ENCODE peak calls at places on chromosome 17, in six cellular contexts. One of them, this sample, is unnamed.
A peak's percentile ranks its signal among the peaks of the same experiment; 100 is the strongest.

GRCh38 chr17:37541880-37542675 is 52.4 kb downstream of the DUSP14 start:
- DNase-seq in GM23248: peak; percentile 78
- DNase-seq in OCI-LY7: no peak
- DNase-seq in K562: no peak
- DNase-seq in transverse colon: no peak
- DNase-seq in psoas muscle: no peak
- DNase-seq in this sample: no peak

GRCh38 chr17:39787743-39788484 is 50.2 kb downstream of the GRB7 start:
- DNase-seq in GM23248: no peak
- DNase-seq in OCI-LY7: no peak
- DNase-seq in K562: no peak
- DNase-seq in transverse colon: no peak
- DNase-seq in psoas muscle: no peak
- DNase-seq in this sample: no peak

GRCh38 chr17:81867123-81867951 is 3.8 kb downstream of the ARHGDIA start:
- DNase-seq in GM23248: peak; percentile 70
- DNase-seq in OCI-LY7: peak; percentile 67
- DNase-seq in K562: no peak
- DNase-seq in transverse colon: peak; percentile 63
- DNase-seq in psoas muscle: no peak
- DNase-seq in this sample: no peak

GRCh38 chr17:2289878-2290478 is 13.6 kb downstream of the SMG6 start:
- DNase-seq in GM23248: peak; percentile 45
- DNase-seq in OCI-LY7: peak; percentile 29
- DNase-seq in K562: no peak
- DNase-seq in transverse colon: no peak
- DNase-seq in psoas muscle: no peak
- DNase-seq in this sample: no peak

GRCh38 chr17:7685533-7686220 is 1.6 kb downstream of the TP53 start:
- DNase-seq in GM23248: peak; percentile 98
- DNase-seq in OCI-LY7: peak; percentile 97
- DNase-seq in K562: peak; percentile 82
- DNase-seq in transverse colon: peak; percentile 96
- DNase-seq in psoas muscle: peak; percentile 97
- DNase-seq in this sample: peak; percentile 83

GRCh38 chr17:37770631-37771518 is 26.0 kb upstream of the HNF1B start:
- DNase-seq in GM23248: peak; percentile 75
- DNase-seq in OCI-LY7: peak; percentile 6
- DNase-seq in K562: peak; percentile 40
- DNase-seq in transverse colon: peak; percentile 83
- DNase-seq in psoas muscle: no peak
- DNase-seq in this sample: no peak

GRCh38 chr17:65552214-65552613 is 9.2 kb downstream of the AXIN2 start:
- DNase-seq in GM23248: peak; percentile 32
- DNase-seq in OCI-LY7: no peak
- DNase-seq in K562: no peak
- DNase-seq in transverse colon: peak; percentile 61
- DNase-seq in psoas muscle: peak; percentile 32
- DNase-seq in this sample: no peak

GRCh38 chr17:63029520-63029919 is 63.5 kb downstream of the TANC2 start:
- DNase-seq in GM23248: peak; percentile 78
- DNase-seq in OCI-LY7: no peak
- DNase-seq in K562: no peak
- DNase-seq in transverse colon: no peak
- DNase-seq in psoas muscle: no peak
- DNase-seq in this sample: no peak

GRCh38 chr17:4074831-4075495 is 67.9 kb downstream of the ZZEF1 start:
- DNase-seq in GM23248: peak; percentile 47
- DNase-seq in OCI-LY7: peak; percentile 62
- DNase-seq in K562: peak; percentile 34
- DNase-seq in transverse colon: no peak
- DNase-seq in psoas muscle: no peak
- DNase-seq in this sample: no peak

GRCh38 chr17:29579866-29580771 is 9.3 kb downstream of the GIT1 start:
- DNase-seq in GM23248: peak; percentile 87
- DNase-seq in OCI-LY7: peak; percentile 89
- DNase-seq in K562: peak; percentile 78
- DNase-seq in transverse colon: peak; percentile 88
- DNase-seq in psoas muscle: peak; percentile 95
- DNase-seq in this sample: peak; percentile 62

GRCh38 chr17:44999433-44999832 is 31.3 kb upstream of the C1QL1 start:
- DNase-seq in GM23248: no peak
- DNase-seq in OCI-LY7: no peak
- DNase-seq in K562: no peak
- DNase-seq in transverse colon: no peak
- DNase-seq in psoas muscle: no peak
- DNase-seq in this sample: no peak

DNA sequence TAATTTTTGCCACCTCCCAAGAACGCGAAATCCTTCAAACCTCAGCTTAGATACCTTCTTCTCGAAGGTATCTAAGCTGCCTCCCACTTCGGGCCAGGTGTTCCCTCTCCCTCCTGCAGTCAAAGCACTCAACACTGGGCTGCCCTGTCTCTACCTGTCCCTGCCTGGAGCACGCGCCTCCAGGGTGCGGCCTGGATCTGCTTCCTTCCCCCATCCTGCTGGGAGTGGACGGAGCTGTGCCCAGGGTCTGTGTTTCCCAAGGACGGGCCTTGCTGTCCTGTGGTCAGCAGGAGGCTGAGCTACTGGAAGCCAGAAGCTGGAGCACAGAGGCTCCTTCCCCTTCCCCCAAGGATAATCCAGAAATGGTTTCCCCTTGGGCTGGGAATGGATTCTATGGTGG is 16.7 kb downstream of the LLGL2 start:
- DNase-seq in GM23248: no peak
- DNase-seq in OCI-LY7: no peak
- DNase-seq in K562: no peak
- DNase-seq in transverse colon: peak; percentile 70
- DNase-seq in psoas muscle: no peak
- DNase-seq in this sample: no peak
- H3K4me1 ChIP-seq in GM23248: no peaks in the 10 kb centered on the region
- H3K4me1 ChIP-seq in OCI-LY7: no peaks in the 10 kb centered on the region
- H3K4me1 ChIP-seq in K562: peaks cover 6% of the 10 kb centered on the region
- H3K4me1 ChIP-seq in transverse colon: peaks cover 30% of the 10 kb centered on the region
- H3K4me1 ChIP-seq in psoas muscle: no peaks in the 10 kb centered on the region
- H3K4me1 ChIP-seq in this sample: no peaks in the 10 kb centered on the region

GRCh38 chr17:52673791-52674190 is 515.3 kb upstream of the CA10 start:
- DNase-seq in GM23248: no peak
- DNase-seq in OCI-LY7: no peak
- DNase-seq in K562: no peak
- DNase-seq in transverse colon: no peak
- DNase-seq in psoas muscle: no peak
- DNase-seq in this sample: no peak
- H3K9me3 ChIP-seq in GM23248: no peaks in the 10 kb centered on the region
- H3K9me3 ChIP-seq in OCI-LY7: no peaks in the 10 kb centered on the region
- H3K9me3 ChIP-seq in K562: no peaks in the 10 kb centered on the region
- H3K9me3 ChIP-seq in transverse colon: no peaks in the 10 kb centered on the region
- H3K9me3 ChIP-seq in psoas muscle: peaks cover under 1% of the 10 kb centered on the region
- H3K9me3 ChIP-seq in this sample: no peaks in the 10 kb centered on the region

GRCh38 chr17:47702391-47702995 is 8.5 kb downstream of the TBKBP1 start:
- DNase-seq in GM23248: no peak
- DNase-seq in OCI-LY7: no peak
- DNase-seq in K562: no peak
- DNase-seq in transverse colon: no peak
- DNase-seq in psoas muscle: no peak
- DNase-seq in this sample: no peak

GRCh38 chr17:47704116-47704515 is 10.2 kb downstream of the TBKBP1 start:
- DNase-seq in GM23248: no peak
- DNase-seq in OCI-LY7: peak; percentile 33
- DNase-seq in K562: no peak
- DNase-seq in transverse colon: peak; percentile 29
- DNase-seq in psoas muscle: no peak
- DNase-seq in this sample: no peak

GRCh38 chr17:47701603-47702002 is 7.6 kb downstream of the TBKBP1 start:
- DNase-seq in GM23248: no peak
- DNase-seq in OCI-LY7: no peak
- DNase-seq in K562: peak; percentile 65
- DNase-seq in transverse colon: no peak
- DNase-seq in psoas muscle: no peak
- DNase-seq in this sample: no peak

GRCh38 chr17:47703671-47704070 is 9.7 kb downstream of the TBKBP1 start:
- DNase-seq in GM23248: no peak
- DNase-seq in OCI-LY7: no peak
- DNase-seq in K562: no peak
- DNase-seq in transverse colon: no peak
- DNase-seq in psoas muscle: no peak
- DNase-seq in this sample: no peak

DNA sequence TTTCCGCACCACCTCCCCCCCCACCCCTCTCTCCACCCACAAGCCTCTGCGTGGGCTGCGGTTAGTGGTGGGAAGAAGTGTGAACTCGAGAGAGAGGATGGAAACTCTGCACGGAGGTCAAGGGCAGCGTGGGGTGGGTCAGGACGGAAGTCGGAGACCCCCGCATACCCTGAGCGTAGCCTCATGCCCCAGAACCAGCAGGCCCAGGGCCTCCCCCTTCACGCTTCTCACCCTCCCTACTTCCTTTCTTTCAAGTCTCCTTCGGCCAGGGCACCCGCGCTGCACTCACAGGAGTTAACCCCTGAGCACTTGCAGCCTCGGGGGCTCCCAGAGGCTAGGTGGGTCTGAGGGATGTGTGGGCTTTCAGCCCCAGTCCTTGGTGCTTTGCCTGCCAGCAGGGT is 9.2 kb downstream of the TBKBP1 start:
- DNase-seq in GM23248: no peak
- DNase-seq in OCI-LY7: peak; percentile 37
- DNase-seq in K562: no peak
- DNase-seq in transverse colon: peak; percentile 27
- DNase-seq in psoas muscle: no peak
- DNase-seq in this sample: no peak
- H3K4me3 ChIP-seq in GM23248: no peak overlapping the region
- H3K4me3 ChIP-seq in OCI-LY7: no peak overlapping the region
- H3K4me3 ChIP-seq in K562: no peak overlapping the region
- H3K4me3 ChIP-seq in transverse colon: no peak overlapping the region
- H3K4me3 ChIP-seq in psoas muscle: no peak overlapping the region
- H3K4me3 ChIP-seq in this sample: no peak overlapping the region

GRCh38 chr17:77148109-77148958 is 7.6 kb downstream of the SEC14L1 start:
- DNase-seq in GM23248: no peak
- DNase-seq in OCI-LY7: no peak
- DNase-seq in K562: no peak
- DNase-seq in transverse colon: no peak
- DNase-seq in psoas muscle: no peak
- DNase-seq in this sample: no peak

GRCh38 chr17:77147357-77147801 is 6.6 kb downstream of the SEC14L1 start:
- DNase-seq in GM23248: no peak
- DNase-seq in OCI-LY7: peak; percentile 71
- DNase-seq in K562: no peak
- DNase-seq in transverse colon: peak; percentile 34
- DNase-seq in psoas muscle: no peak
- DNase-seq in this sample: no peak

GRCh38 chr17:77151236-77151635 is 10.5 kb downstream of the SEC14L1 start:
- DNase-seq in GM23248: no peak
- DNase-seq in OCI-LY7: no peak
- DNase-seq in K562: no peak
- DNase-seq in transverse colon: no peak
- DNase-seq in psoas muscle: no peak
- DNase-seq in this sample: no peak

GRCh38 chr17:77146882-77147281 is 6.1 kb downstream of the SEC14L1 start:
- DNase-seq in GM23248: no peak
- DNase-seq in OCI-LY7: peak; percentile 81
- DNase-seq in K562: no peak
- DNase-seq in transverse colon: peak; percentile 72
- DNase-seq in psoas muscle: no peak
- DNase-seq in this sample: no peak

DNA sequence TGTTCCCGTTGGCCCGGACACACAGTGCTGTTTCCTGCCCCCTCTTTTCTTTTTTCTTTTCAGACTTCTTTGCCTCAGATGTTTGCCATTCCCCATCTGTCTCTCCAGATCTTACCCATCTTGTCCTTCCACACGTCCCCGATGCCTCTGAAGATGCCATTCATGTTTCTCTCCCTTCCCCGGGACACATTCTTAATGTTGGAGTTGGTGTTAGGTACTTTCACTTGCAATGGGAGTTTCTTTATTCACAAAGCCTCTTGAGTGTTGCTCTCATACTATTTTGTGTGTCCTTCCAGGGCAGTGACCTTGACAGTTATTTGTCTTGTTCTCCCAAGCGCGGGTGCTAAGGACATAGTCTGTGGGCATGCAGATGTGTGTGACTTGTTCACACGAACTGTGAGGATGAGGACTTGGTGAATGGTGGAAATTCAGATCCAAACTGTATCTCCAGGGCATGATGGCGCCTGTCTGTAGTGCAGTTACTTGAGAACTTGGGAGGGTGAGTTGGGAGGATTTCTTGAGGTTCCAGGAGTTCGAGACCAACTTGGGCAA is 8.3 kb downstream of the SEC14L1 start:
- DNase-seq in GM23248: no peak
- DNase-seq in OCI-LY7: no peak
- DNase-seq in K562: no peak
- DNase-seq in transverse colon: no peak
- DNase-seq in psoas muscle: no peak
- DNase-seq in this sample: no peak
- H3K4me1 ChIP-seq in GM23248: peaks cover 46% of the 10 kb centered on the region
- H3K4me1 ChIP-seq in OCI-LY7: peaks cover 95% of the 10 kb centered on the region
- H3K4me1 ChIP-seq in K562: no peaks in the 10 kb centered on the region
- H3K4me1 ChIP-seq in transverse colon: peaks cover 10% of the 10 kb centered on the region
- H3K4me1 ChIP-seq in psoas muscle: peaks cover 83% of the 10 kb centered on the region
- H3K4me1 ChIP-seq in this sample: peaks cover 87% of the 10 kb centered on the region

DNA sequence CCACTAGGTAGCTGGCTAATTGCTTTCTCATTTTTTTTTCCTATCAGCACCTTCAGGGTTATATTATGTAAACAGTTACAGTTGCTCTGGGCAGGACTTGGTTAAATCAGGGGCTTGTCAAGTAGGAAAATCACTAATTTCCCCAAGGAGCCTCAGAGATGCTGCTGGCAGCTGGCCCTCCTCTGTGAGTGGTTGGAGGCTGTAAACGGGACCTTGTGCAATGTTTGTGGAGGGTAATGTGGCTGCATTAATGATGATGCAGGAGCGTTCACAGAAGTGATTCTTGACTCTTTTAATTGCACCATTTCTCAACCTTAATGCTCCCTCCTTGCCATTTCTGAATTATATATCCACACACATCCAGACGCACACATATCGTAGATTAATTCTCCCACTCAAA is 154.2 kb upstream of the PIRT start:
- DNase-seq in GM23248: no peak
- DNase-seq in OCI-LY7: no peak
- DNase-seq in K562: no peak
- DNase-seq in transverse colon: no peak
- DNase-seq in psoas muscle: peak; percentile 66
- DNase-seq in this sample: no peak
- H3K9me3 ChIP-seq in GM23248: no peaks in the 10 kb centered on the region
- H3K9me3 ChIP-seq in OCI-LY7: no peaks in the 10 kb centered on the region
- H3K9me3 ChIP-seq in K562: no peaks in the 10 kb centered on the region
- H3K9me3 ChIP-seq in transverse colon: no peaks in the 10 kb centered on the region
- H3K9me3 ChIP-seq in psoas muscle: no peaks in the 10 kb centered on the region
- H3K9me3 ChIP-seq in this sample: no peaks in the 10 kb centered on the region

This sample was measured in gastrocnemius medialis.